ENCODE peak calls at places on chromosomes 7 and 10, in ten cellular contexts. Z, P, L, H, C, F, K, I, O and N are unnamed samples.

GRCh38 chr7:94284120-94284519 is 110.6 kb upstream of the COL1A2 start:
- DNase-seq in K (no peak), H (no peak), Z (no peak), I (no peak), O (no peak), F (no peak), L (no peak), P (no peak), C (no peak), N (no peak)

GRCh38 chr7:46131916-46132795 is 211.1 kb upstream of the IGFBP3 start:
- DNase-seq in I (no peak), O (no peak), C (no peak), Z (no peak), H (no peak), L (peak), F (no peak), K (no peak), P (no peak), N (no peak)

GRCh38 chr7:80379034-80379433 is 132.8 kb downstream of the GNAT3 start:
- DNase-seq in Z (no peak), K (no peak), F (no peak), C (no peak), O (no peak), P (no peak), L (peak), I (peak), H (no peak), N (peak)

GRCh38 chr10:132526676-132527075 is 10.9 kb upstream of the INPP5A start:
- DNase-seq in O (no peak), H (peak), L (peak), K (no peak), Z (no peak), P (no peak), F (no peak), I (no peak), C (no peak), N (peak)

GRCh38 chr10:74179124-74179710 is 28.2 kb downstream of the ADK start:
- DNase-seq in Z (no peak), L (no peak), I (no peak), P (no peak), H (no peak), K (no peak), C (no peak), O (no peak), F (no peak), N (no peak)

GRCh38 chr10:73251683-73252444 is 580 bp downstream of the MRPS16 start:
- DNase-seq in F (peak), P (no peak), K (no peak), C (peak), H (no peak), Z (no peak), I (no peak), O (peak), L (no peak), N (no peak)

GRCh38 chr7:26212921-26213718 is 11.6 kb downstream of the CBX3 start:
- DNase-seq in C (no peak), F (no peak), P (no peak), L (no peak), H (no peak), I (no peak), O (no peak), Z (no peak), K (no peak), N (no peak)

GRCh38 chr7:27126596-27127327 is 3.8 kb downstream of the HOXA4 start:
- DNase-seq in Z (no peak), H (no peak), L (no peak), C (no peak), K (no peak), P (no peak), I (no peak), O (no peak), F (peak), N (peak)

GRCh38 chr7:28529755-28530154 is 117.4 kb downstream of the CREB5 start:
- DNase-seq in H (no peak), F (no peak), I (no peak), L (no peak), O (no peak), K (no peak), P (no peak), C (no peak), Z (no peak), N (no peak)

GRCh38 chr7:124840435-124840834 is 74.8 kb upstream of the GPR37 start:
- DNase-seq in L (no peak), P (no peak), O (no peak), F (no peak), C (no peak), I (no peak), K (no peak), Z (no peak), H (no peak), N (no peak)

GRCh38 chr10:23199768-23200511 is 7.8 kb downstream of the PTF1A start:
- DNase-seq in I (no peak), F (no peak), H (no peak), L (no peak), C (no peak), O (no peak), Z (no peak), K (no peak), P (no peak), N (peak)

GRCh38 chr10:5945561-5946418 is 31.6 kb downstream of the IL15RA start:
- DNase-seq in C (no peak), F (peak), L (peak), K (no peak), Z (no peak), O (peak), P (peak), H (peak), I (peak), N (peak)

GRCh38 chr7:39838326-39838725 is 111.7 kb upstream of the CDK13 start:
- DNase-seq in P (peak), H (peak), Z (no peak), K (no peak), I (peak), O (peak), C (no peak), F (peak), L (peak), N (no peak)

GRCh38 chr7:16646427-16647081 is 573 bp downstream of the BZW2 start:
- DNase-seq in O (no peak), H (no peak), L (peak), I (no peak), Z (no peak), P (no peak), C (no peak), K (no peak), F (peak), N (peak)

GRCh38 chr10:124916585-124917167 is 25.2 kb upstream of the ZRANB1 start:
- DNase-seq in C (peak), O (peak), P (peak), F (peak), L (peak), H (peak), I (peak), K (peak), Z (peak), N (peak)

GRCh38 chr10:74050653-74051052 is 52.7 kb downstream of the VCL start:
- DNase-seq in K (no peak), Z (no peak), I (no peak), F (no peak), C (no peak), O (no peak), H (no peak), L (no peak), P (no peak), N (no peak)

GRCh38 chr7:32890010-32890552 is 1.5 kb downstream of the KBTBD2 start:
- DNase-seq in F (no peak), C (no peak), Z (no peak), P (no peak), L (peak), O (peak), H (no peak), I (no peak), K (no peak), N (no peak)

DNA sequence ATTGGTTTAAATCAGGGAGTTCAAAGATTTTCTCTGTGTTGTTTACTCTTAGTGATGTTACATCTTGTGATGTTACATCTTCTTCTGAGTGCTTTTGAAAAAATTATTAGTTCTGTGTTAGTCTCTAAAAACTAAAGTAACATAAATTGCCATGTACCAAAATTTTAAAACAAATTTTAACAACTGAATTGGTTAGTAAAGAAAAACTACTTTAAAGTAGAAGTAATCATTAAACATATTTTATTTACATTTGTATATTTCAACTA is 5.2 kb upstream of the IGF2BP3 start:
- DNase-seq in L (no peak), C (no peak), K (no peak), I (no peak), H (no peak), P (no peak), F (no peak), Z (no peak), O (no peak), N (no peak)
- H3K4me3 ChIP-seq in L (no peak), C (peak), K (no peak), I (no peak), H (no peak), P (no peak), F (no peak), Z (no peak), O (no peak), N (no peak)

GRCh38 chr7:49695971-49696370 is 77.5 kb upstream of the VWC2 start:
- DNase-seq in I (no peak), C (no peak), H (no peak), K (no peak), Z (no peak), F (no peak), L (no peak), P (no peak), O (no peak), N (no peak)

DNA sequence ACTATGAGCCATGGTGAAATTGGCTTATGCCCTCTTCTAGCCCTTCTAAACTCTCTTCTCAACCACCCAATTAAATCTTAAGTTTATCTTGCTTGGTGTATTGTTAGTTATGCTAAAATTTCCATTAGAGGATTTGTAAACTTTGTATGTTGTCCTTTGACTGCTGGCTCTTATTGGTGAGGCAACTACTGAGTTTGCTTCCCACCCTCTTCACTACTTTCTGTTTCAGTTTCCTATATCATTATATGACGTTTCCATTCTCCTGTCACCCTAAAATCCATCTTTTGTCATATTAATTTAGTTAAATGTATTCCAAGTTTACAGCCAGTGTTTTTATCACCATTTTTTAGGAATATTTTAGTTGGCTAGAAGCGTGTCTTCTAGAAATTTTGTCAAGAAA is 80.9 kb upstream of the VWC2 start:
- DNase-seq in Z (no peak), K (no peak), P (no peak), C (no peak), L (no peak), F (no peak), H (no peak), O (no peak), I (no peak), N (no peak)
- TF ChIP-seq CTCF in Z (no peak), K (no peak), P (no peak), C (no peak), L (no peak), F (no peak), H (no peak), O (no peak), I (no peak), N (no peak)

DNA sequence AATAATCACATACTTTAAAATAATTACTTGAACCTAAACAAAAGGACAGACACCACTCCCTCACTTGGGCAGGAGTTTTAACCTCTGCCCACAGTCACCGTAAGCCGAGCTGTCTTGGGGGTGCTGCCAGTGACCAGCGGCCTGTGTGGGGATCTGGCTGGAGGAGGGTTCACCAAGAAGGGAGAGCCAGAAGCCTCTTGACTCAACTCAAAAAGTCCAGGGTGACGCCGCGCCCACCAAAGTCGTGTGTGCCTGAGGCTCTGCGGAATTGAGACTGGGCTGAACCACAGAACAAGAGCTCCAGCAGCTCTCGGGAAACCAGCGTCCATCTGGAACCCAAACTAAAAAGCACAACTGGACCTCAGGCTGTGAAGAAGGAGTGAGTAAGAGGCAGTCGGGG is 35.8 kb downstream of the ZFAND2A start:
- DNase-seq in K (no peak), H (no peak), P (no peak), F (no peak), O (no peak), Z (no peak), L (peak), I (no peak), C (no peak), N (peak)
- H3K4me3 ChIP-seq in K (peak), H (peak), P (no peak), F (no peak), O (no peak), Z (no peak), L (peak), I (peak), C (no peak), N (peak)

GRCh38 chr10:58641095-58641531 is 128.4 kb downstream of the BICC1 start:
- DNase-seq in Z (no peak), I (peak), P (peak), O (peak), C (peak), L (peak), K (no peak), H (peak), F (no peak), N (peak)
- TF ChIP-seq CTCF in Z (no peak), I (no peak), P (peak), O (no peak), C (peak), L (no peak), K (no peak), H (peak), F (no peak), N (peak)

DNA sequence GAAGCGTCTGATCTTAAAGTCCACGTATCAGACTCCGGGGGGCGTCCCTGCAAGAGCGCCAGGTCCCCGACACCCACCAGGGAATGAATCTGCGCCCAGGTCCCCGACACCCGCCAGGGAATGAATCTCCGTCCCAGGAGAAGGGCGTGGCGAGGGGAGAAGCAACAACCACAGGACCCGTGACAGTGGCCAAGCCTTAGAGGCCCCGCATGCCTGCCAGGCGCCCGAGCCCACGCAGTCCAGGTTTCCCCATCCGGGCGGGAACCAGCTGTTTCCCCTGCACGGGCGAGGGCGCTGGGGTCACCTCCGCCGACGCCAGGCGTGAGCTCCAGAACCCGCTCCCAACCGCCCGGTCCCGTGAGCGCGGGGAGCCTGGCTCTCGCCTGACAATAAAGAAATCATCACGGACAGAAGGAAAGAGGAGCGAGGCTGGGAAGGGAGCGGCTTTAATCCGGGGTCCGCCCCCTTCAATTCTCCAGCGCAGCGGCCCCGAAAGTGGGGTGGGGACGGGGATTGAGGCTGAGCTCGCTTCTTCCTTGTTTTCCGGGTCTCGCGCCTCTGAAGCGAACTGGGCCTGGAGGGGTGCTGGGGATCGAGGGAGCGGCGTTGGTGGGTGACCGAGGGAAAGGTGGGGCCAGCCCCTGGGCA is 29.0 kb upstream of the BMS1 start:
- DNase-seq in C (peak), F (peak), I (no peak), L (no peak), Z (no peak), O (peak), H (no peak), K (no peak), P (no peak), N (peak)
- H3K4me3 ChIP-seq in C (peak), F (peak), I (peak), L (peak), Z (peak), O (peak), H (peak), K (peak), P (peak), N (peak)

GRCh38 chr7:139118234-139118802 is 8.8 kb upstream of the ZC3HAV1 start:
- DNase-seq in C (peak), I (no peak), O (no peak), K (no peak), P (peak), H (peak), F (no peak), Z (no peak), L (peak), N (peak)
- TF ChIP-seq CTCF in C (no peak), I (no peak), O (no peak), K (no peak), P (no peak), H (peak), F (no peak), Z (no peak), L (no peak), N (no peak)

DNA sequence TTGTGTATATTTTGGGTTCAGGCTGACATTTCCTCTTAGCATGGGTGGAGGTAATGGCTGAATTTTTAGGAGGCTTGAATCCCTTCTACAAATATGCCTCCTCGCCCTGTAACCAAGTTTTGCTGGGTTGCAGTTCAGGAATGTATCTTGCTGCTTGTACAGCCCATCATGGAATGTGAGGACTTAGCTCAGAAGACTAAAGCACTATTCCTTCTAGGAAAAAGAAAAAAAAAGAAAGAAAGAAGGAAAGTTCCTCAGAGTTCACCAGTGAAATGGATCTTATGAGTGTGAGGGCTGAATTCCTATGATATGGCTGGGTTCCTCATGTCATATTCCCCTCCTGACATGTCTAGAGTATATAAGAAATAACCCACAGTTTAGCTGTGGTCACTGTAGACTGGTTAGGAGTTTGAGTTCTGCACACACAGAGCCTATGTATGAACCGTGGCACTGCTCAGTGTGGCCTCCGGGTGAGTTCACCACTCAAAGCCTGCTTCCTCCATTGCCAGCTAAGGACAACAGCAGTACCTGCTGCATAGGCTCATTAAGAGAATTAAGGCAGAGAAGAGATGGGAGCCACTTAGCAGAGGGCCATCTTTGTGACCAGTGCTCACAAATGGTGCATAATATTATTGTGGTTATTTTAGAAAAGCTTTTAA is 114.0 kb downstream of the TACC2 start:
- DNase-seq in Z (no peak), C (peak), I (no peak), K (no peak), P (no peak), F (no peak), H (no peak), L (no peak), O (no peak), N (no peak)
- H3K4me3 ChIP-seq in Z (no peak), C (no peak), I (no peak), K (no peak), P (no peak), F (no peak), H (no peak), L (no peak), O (no peak), N (no peak)

DNA sequence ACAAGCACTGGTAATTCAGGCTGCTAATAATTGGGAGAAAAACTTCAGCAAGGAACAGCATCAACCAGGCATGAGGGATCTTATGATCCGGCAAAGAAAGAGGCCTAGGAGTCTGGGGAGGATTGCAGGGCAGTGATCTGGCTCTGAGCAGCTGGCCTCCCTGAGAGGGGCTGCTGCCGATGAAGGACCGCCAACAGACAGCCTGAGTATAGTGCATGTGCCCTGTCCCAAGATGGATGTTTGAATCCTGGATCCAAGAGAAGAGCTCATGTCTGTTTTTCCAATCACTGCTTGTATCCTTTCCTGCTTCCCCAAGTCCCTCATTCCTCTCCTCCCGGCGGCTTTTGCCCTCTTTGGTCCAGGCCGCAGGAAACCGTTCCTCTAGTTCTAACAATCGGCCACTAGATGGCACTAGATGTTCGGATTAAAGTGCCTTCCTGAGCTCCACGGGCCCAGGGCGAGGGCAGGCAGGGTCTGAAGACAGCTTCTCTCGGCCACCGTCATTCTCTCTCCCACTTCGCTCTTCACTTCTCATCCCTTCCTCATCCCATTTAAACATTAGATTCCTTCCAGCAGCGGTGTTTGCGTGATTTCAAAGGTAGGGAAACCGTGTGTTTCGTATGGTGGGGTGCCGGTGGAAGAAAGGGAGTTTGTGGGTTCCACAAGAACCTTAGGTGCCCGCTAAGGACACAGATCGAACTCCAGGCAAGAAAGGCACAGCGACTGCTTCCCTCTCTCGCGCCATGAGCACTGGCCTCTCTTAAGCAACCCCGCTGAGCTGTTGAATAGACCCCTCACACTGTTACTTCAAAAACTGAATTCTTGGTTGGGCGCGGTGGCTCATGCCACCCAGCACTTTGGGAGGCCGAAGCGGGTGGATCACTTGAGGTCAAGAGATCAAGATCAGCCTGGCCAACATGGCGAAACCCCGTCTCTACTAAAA is 82.4 kb downstream of the ADCYAP1R1 start:
- DNase-seq in C (peak), Z (peak), I (peak), K (no peak), F (peak), L (peak), H (peak), O (peak), P (peak), N (peak)
- TF ChIP-seq CTCF in C (peak), Z (peak), I (peak), K (peak), F (peak), L (peak), H (peak), O (peak), P (peak), N (peak)

GRCh38 chr7:2502647-2502966 is 17.0 kb upstream of the LFNG start:
- DNase-seq in C (no peak), Z (no peak), P (no peak), O (no peak), I (no peak), L (no peak), K (no peak), F (no peak), H (no peak), N (no peak)

GRCh38 chr7:2499181-2499580 is 20.4 kb upstream of the LFNG start:
- DNase-seq in Z (no peak), L (no peak), P (no peak), F (no peak), C (no peak), I (no peak), H (no peak), O (no peak), K (no peak), N (no peak)

GRCh38 chr7:2501947-2502646 is 17.5 kb upstream of the LFNG start:
- DNase-seq in K (no peak), I (no peak), H (no peak), P (no peak), O (no peak), L (no peak), C (no peak), Z (no peak), F (no peak), N (no peak)

GRCh38 chr7:2499719-2500430 is 19.7 kb upstream of the LFNG start:
- DNase-seq in C (no peak), H (no peak), P (no peak), O (no peak), F (no peak), L (no peak), Z (no peak), K (no peak), I (no peak), N (no peak)

GRCh38 chr7:2500701-2501100 is 18.9 kb upstream of the LFNG start:
- DNase-seq in L (no peak), C (no peak), H (no peak), K (no peak), F (no peak), I (no peak), P (no peak), O (no peak), Z (no peak), N (no peak)
- H3K4me3 ChIP-seq in L (no peak), C (no peak), H (no peak), K (no peak), F (no peak), I (no peak), P (no peak), O (no peak), Z (no peak), N (no peak)